ENCODE peak calls at places on chromosomes 2 and 18, in five cellular contexts. One of them, this sample, is unnamed.

GRCh38 chr18:40469851-40470250 is 1485.2 kb upstream of the PIK3C3 start:
- DNase-seq in GM23338: no peak
- DNase-seq in psoas muscle: no peak
- DNase-seq in fibroblast of lung: no peak
- DNase-seq in substantia nigra: no peak
- DNase-seq in this sample: no peak

GRCh38 chr2:38239452-38239851 is 137.6 kb downstream of the ATL2 start:
- DNase-seq in GM23338: no peak
- DNase-seq in psoas muscle: no peak
- DNase-seq in fibroblast of lung: peak; percentile 82
- DNase-seq in substantia nigra: no peak
- DNase-seq in this sample: no peak

GRCh38 chr2:108593547-108594098 is 59.4 kb downstream of the LIMS1 start:
- DNase-seq in GM23338: no peak
- DNase-seq in psoas muscle: no peak
- DNase-seq in fibroblast of lung: peak; percentile 97
- DNase-seq in substantia nigra: no peak
- DNase-seq in this sample: no peak

GRCh38 chr18:11849279-11849678 is 1.9 kb upstream of the CHMP1B start:
- DNase-seq in GM23338: no peak
- DNase-seq in psoas muscle: no peak
- DNase-seq in fibroblast of lung: no peak
- DNase-seq in substantia nigra: no peak
- DNase-seq in this sample: no peak

GRCh38 chr2:172555272-172555521 is 693 bp upstream of the PDK1 start:
- DNase-seq in GM23338: no peak
- DNase-seq in psoas muscle: no peak
- DNase-seq in fibroblast of lung: no peak
- DNase-seq in substantia nigra: no peak
- DNase-seq in this sample: no peak

GRCh38 chr2:226643550-226644275 is 155.9 kb downstream of the IRS1 start:
- DNase-seq in GM23338: no peak
- DNase-seq in psoas muscle: no peak
- DNase-seq in fibroblast of lung: peak; percentile 24
- DNase-seq in substantia nigra: no peak
- DNase-seq in this sample: no peak

GRCh38 chr2:2172516-2172915 is 158.6 kb downstream of the MYT1L start:
- DNase-seq in GM23338: no peak
- DNase-seq in psoas muscle: no peak
- DNase-seq in fibroblast of lung: no peak
- DNase-seq in substantia nigra: no peak
- DNase-seq in this sample: no peak

GRCh38 chr2:70029814-70030409 is 57.4 kb upstream of the PCBP1 start:
- DNase-seq in GM23338: peak; percentile 80
- DNase-seq in psoas muscle: peak; percentile 75
- DNase-seq in fibroblast of lung: peak; percentile 36
- DNase-seq in substantia nigra: no peak
- DNase-seq in this sample: peak; percentile 87

GRCh38 chr2:37471104-37471503 is 126.7 kb downstream of the QPCT start:
- DNase-seq in GM23338: no peak
- DNase-seq in psoas muscle: no peak
- DNase-seq in fibroblast of lung: no peak
- DNase-seq in substantia nigra: no peak
- DNase-seq in this sample: no peak

GRCh38 chr2:186848873-186849578 is at the start of gene ZSWIM2:
- DNase-seq in GM23338: peak; percentile 96
- DNase-seq in psoas muscle: peak; percentile 77
- DNase-seq in fibroblast of lung: peak; percentile 86
- DNase-seq in substantia nigra: peak; percentile 48
- DNase-seq in this sample: peak; percentile 24

DNA sequence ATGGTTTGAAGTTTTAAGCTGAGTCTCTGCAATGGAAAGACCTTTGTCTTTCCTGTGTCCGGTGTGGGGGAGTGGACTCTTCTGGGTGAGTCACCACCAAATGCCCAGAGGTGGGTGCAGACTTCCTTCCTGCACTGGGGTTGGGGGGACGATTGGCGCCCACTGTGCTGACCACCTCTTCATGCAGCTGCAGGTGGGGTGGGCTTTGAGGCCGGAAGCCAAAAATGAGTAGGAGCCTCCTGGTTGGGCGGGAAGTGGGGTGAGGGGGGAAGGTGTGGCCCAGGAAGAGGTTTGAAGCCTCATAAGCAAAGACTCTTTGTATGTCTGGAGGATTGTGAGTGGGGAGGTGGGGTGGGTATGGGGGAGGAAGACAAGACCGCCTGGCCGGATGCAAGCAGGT is 27.6 kb downstream of the PAX8 start:
- DNase-seq in GM23338: no peak
- DNase-seq in psoas muscle: no peak
- DNase-seq in fibroblast of lung: no peak
- DNase-seq in substantia nigra: no peak
- DNase-seq in this sample: no peak
- H3K27ac ChIP-seq in GM23338: no peak overlapping the region
- H3K27ac ChIP-seq in psoas muscle: no peak overlapping the region
- H3K27ac ChIP-seq in fibroblast of lung: no peak overlapping the region
- H3K27ac ChIP-seq in substantia nigra: no peak overlapping the region
- H3K27ac ChIP-seq in this sample: no peak overlapping the region

DNA sequence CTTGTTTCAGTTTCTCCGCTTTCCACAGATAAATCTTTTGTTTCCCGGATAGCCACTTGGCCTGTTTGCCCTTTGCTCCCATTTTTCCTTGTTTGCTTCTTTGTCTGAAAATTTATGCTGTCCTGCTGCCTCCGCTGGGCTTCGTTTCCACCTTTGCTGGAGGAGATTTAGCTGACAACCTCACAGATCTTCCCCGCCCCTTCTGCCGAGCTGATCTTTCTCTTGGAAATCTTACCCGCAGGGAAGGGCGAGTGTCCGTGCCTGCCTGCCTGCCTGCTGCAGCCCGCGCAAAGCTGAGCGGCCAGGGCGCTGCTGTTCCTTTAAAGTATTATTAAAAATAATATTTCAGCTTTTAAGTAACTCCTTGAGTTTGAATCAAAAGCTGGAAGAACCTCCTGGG is 1.4 kb upstream of the XRCC5 start:
- DNase-seq in GM23338: peak; percentile 60
- DNase-seq in psoas muscle: no peak
- DNase-seq in fibroblast of lung: peak; percentile 25
- DNase-seq in substantia nigra: no peak
- DNase-seq in this sample: no peak
- H3K27ac ChIP-seq in GM23338: peak overlapping the region; percentile 89
- H3K27ac ChIP-seq in psoas muscle: no peak overlapping the region
- H3K27ac ChIP-seq in fibroblast of lung: no peak overlapping the region
- H3K27ac ChIP-seq in substantia nigra: no peak overlapping the region
- H3K27ac ChIP-seq in this sample: no peak overlapping the region

DNA sequence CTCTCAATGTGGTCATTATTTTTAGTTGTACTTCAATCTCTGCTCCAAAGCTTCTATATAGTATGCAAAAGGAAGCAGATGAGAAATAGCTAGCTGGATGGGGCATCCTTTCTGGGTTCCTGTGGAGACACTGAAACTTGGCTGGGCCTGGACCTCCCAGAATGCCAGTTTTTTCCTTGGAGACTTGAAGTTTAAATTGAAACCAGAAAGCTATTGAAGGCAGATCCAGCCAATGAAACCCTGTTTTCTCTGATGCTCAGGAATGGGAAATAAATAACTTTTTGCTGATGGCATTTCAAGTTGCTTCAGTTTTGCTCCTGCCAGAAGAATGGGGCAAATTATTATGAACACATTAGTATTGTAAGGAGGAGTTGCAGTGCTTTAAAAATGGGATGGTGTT is 2.9 kb downstream of the SETBP1 start:
- DNase-seq in GM23338: no peak
- DNase-seq in psoas muscle: no peak
- DNase-seq in fibroblast of lung: no peak
- DNase-seq in substantia nigra: no peak
- DNase-seq in this sample: no peak
- H3K27ac ChIP-seq in GM23338: peak overlapping the region; percentile 86
- H3K27ac ChIP-seq in psoas muscle: peak overlapping the region; percentile 95
- H3K27ac ChIP-seq in fibroblast of lung: no peak overlapping the region
- H3K27ac ChIP-seq in substantia nigra: no peak overlapping the region
- H3K27ac ChIP-seq in this sample: no peak overlapping the region

GRCh38 chr2:136117391-136117841 is 533 bp downstream of the CXCR4 start:
- DNase-seq in GM23338: peak; percentile 55
- DNase-seq in psoas muscle: peak; percentile 63
- DNase-seq in fibroblast of lung: peak; percentile 52
- DNase-seq in substantia nigra: peak; percentile 49
- DNase-seq in this sample: peak; percentile 49
- H3K27ac ChIP-seq in GM23338: no peak overlapping the region
- H3K27ac ChIP-seq in psoas muscle: peak overlapping the region; percentile 36
- H3K27ac ChIP-seq in fibroblast of lung: no peak overlapping the region
- H3K27ac ChIP-seq in substantia nigra: peak overlapping the region; percentile 53
- H3K27ac ChIP-seq in this sample: peak overlapping the region; percentile 62

DNA sequence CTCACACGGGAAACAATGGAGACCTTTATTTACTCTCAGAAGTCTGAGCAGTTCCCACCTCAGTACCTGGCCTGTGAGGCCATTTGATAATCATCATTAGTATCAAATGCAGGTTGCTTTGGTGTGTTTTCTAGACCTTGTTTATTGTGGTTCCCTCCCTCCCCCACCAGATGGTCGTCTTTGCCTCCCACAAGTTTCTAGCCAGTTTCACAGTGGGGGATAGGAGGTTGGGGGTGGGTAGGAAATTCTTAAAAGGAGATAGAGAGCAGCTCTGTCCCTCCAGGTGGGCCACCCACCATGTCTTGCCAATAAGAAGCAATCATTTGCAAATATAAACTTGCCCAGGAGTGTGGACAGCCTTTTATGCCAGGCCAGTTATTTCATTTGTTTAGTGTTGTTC is 31.3 kb downstream of the SETBP1 start:
- DNase-seq in GM23338: peak; percentile 49
- DNase-seq in psoas muscle: no peak
- DNase-seq in fibroblast of lung: no peak
- DNase-seq in substantia nigra: no peak
- DNase-seq in this sample: no peak
- H3K27ac ChIP-seq in GM23338: no peak overlapping the region
- H3K27ac ChIP-seq in psoas muscle: peak overlapping the region; percentile 13
- H3K27ac ChIP-seq in fibroblast of lung: no peak overlapping the region
- H3K27ac ChIP-seq in substantia nigra: no peak overlapping the region
- H3K27ac ChIP-seq in this sample: no peak overlapping the region

GRCh38 chr2:203592470-203592869 is 57.4 kb upstream of the RAPH1 start:
- DNase-seq in GM23338: no peak
- DNase-seq in psoas muscle: no peak
- DNase-seq in fibroblast of lung: no peak
- DNase-seq in substantia nigra: no peak
- DNase-seq in this sample: no peak
- H3K27ac ChIP-seq in GM23338: no peak overlapping the region
- H3K27ac ChIP-seq in psoas muscle: no peak overlapping the region
- H3K27ac ChIP-seq in fibroblast of lung: no peak overlapping the region
- H3K27ac ChIP-seq in substantia nigra: no peak overlapping the region
- H3K27ac ChIP-seq in this sample: no peak overlapping the region

GRCh38 chr2:242098034-242098433 is 228.5 kb downstream of the RTP5 start:
- DNase-seq in GM23338: no peak
- DNase-seq in psoas muscle: no peak
- DNase-seq in fibroblast of lung: no peak
- DNase-seq in substantia nigra: no peak
- DNase-seq in this sample: no peak

DNA sequence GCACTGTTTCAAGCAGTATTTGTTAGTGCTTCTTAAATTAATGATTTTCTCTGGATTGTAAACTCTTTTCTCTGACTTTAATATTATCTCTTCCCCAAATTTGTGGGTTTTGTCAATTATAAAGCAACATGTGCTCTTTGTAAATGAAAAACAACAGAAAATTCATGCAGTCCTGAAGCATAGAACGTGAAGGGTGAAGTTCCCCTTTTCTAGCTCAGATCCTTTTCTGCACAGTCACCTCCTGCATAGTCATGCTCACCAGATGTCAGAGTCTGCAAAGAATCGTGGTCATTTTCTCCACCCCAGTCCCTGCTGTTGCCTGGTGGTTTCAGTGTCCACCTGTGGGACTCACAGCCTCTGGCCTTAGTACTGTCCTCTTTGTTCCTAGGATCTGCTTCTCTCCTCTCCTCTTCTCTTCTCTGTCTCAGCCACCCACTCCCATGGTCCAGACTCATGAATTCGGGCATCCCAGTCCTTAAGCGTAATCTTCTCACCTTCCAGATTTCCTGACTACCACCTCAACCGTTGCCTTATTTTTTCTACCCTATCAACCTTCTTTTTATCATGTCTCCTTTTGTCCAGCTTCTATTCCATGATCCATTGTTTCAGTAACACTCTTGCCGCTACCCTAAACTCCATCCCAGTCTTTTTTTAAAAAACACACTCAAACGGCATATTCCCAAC is 229.1 kb downstream of the RTP5 start:
- DNase-seq in GM23338: no peak
- DNase-seq in psoas muscle: no peak
- DNase-seq in fibroblast of lung: no peak
- DNase-seq in substantia nigra: no peak
- DNase-seq in this sample: no peak
- H3K27ac ChIP-seq in GM23338: no peak overlapping the region
- H3K27ac ChIP-seq in psoas muscle: no peak overlapping the region
- H3K27ac ChIP-seq in fibroblast of lung: no peak overlapping the region
- H3K27ac ChIP-seq in substantia nigra: no peak overlapping the region
- H3K27ac ChIP-seq in this sample: no peak overlapping the region

GRCh38 chr2:136956050-136956449 is 190.7 kb downstream of the THSD7B start:
- DNase-seq in GM23338: no peak
- DNase-seq in psoas muscle: no peak
- DNase-seq in fibroblast of lung: no peak
- DNase-seq in substantia nigra: no peak
- DNase-seq in this sample: no peak
- H3K27ac ChIP-seq in GM23338: no peak overlapping the region
- H3K27ac ChIP-seq in psoas muscle: no peak overlapping the region
- H3K27ac ChIP-seq in fibroblast of lung: no peak overlapping the region
- H3K27ac ChIP-seq in substantia nigra: no peak overlapping the region
- H3K27ac ChIP-seq in this sample: no peak overlapping the region

This sample was measured in heart right ventricle.